ENCODE peak calls at places on chromosomes 2 and 18, in eight cellular contexts. One of them, this sample, is unnamed.

GRCh38 chr2:51782874-51783765 is 751.2 kb upstream of the NRXN1 start:
- ATAC-seq in GM23338: no peak
- ATAC-seq in Panc1: no peak
- ATAC-seq in HepG2: no peak
- ATAC-seq in HCT116: peak
- ATAC-seq in upper lobe of left lung: no peak
- ATAC-seq in K562: no peak
- ATAC-seq in GM12878: no peak
- ATAC-seq in this sample: no peak

GRCh38 chr2:23135481-23136100 is 249.4 kb upstream of the KLHL29 start:
- ATAC-seq in GM12878: no peak
- ATAC-seq in K562: no peak
- ATAC-seq in HCT116: no peak
- ATAC-seq in upper lobe of left lung: peak
- ATAC-seq in Panc1: no peak
- ATAC-seq in GM23338: peak
- ATAC-seq in HepG2: no peak
- ATAC-seq in this sample: peak

GRCh38 chr2:17813742-17814458 is 2.4 kb upstream of the MSGN1 start:
- ATAC-seq in Panc1: no peak
- ATAC-seq in upper lobe of left lung: peak
- ATAC-seq in HCT116: no peak
- ATAC-seq in GM23338: no peak
- ATAC-seq in GM12878: peak
- ATAC-seq in HepG2: no peak
- ATAC-seq in K562: no peak
- ATAC-seq in this sample: no peak

GRCh38 chr18:59220164-59220783 is 316 bp downstream of the GRP start:
- ATAC-seq in K562: no peak
- ATAC-seq in HepG2: peak
- ATAC-seq in upper lobe of left lung: no peak
- ATAC-seq in Panc1: peak
- ATAC-seq in HCT116: no peak
- ATAC-seq in GM23338: peak
- ATAC-seq in GM12878: no peak
- ATAC-seq in this sample: no peak

GRCh38 chr2:44777542-44777941 is 164.0 kb upstream of the SIX3 start:
- ATAC-seq in upper lobe of left lung: peak
- ATAC-seq in GM23338: peak
- ATAC-seq in HepG2: no peak
- ATAC-seq in GM12878: no peak
- ATAC-seq in K562: no peak
- ATAC-seq in HCT116: no peak
- ATAC-seq in Panc1: no peak
- ATAC-seq in this sample: no peak

GRCh38 chr2:85731606-85732005 is 22.2 kb upstream of the ATOH8 start:
- ATAC-seq in GM23338: no peak
- ATAC-seq in HCT116: no peak
- ATAC-seq in K562: no peak
- ATAC-seq in upper lobe of left lung: no peak
- ATAC-seq in GM12878: peak
- ATAC-seq in HepG2: no peak
- ATAC-seq in Panc1: no peak
- ATAC-seq in this sample: no peak

GRCh38 chr18:36831139-36831538 is 2.2 kb downstream of the KIAA1328 start:
- ATAC-seq in upper lobe of left lung: no peak
- ATAC-seq in GM23338: no peak
- ATAC-seq in HCT116: no peak
- ATAC-seq in K562: no peak
- ATAC-seq in HepG2: no peak
- ATAC-seq in GM12878: no peak
- ATAC-seq in Panc1: no peak
- ATAC-seq in this sample: no peak

GRCh38 chr2:9887513-9887912 is 44.2 kb downstream of the TAF1B start:
- ATAC-seq in GM23338: no peak
- ATAC-seq in upper lobe of left lung: no peak
- ATAC-seq in Panc1: no peak
- ATAC-seq in HCT116: no peak
- ATAC-seq in HepG2: no peak
- ATAC-seq in K562: no peak
- ATAC-seq in GM12878: no peak
- ATAC-seq in this sample: no peak

GRCh38 chr2:184679219-184680018 is 81.1 kb downstream of the ZNF804A start:
- ATAC-seq in K562: no peak
- ATAC-seq in Panc1: no peak
- ATAC-seq in GM23338: no peak
- ATAC-seq in HCT116: no peak
- ATAC-seq in upper lobe of left lung: no peak
- ATAC-seq in GM12878: no peak
- ATAC-seq in HepG2: no peak
- ATAC-seq in this sample: no peak

GRCh38 chr2:63765117-63765516 is 76.6 kb upstream of the UGP2 start:
- ATAC-seq in HepG2: peak
- ATAC-seq in GM23338: peak
- ATAC-seq in Panc1: no peak
- ATAC-seq in GM12878: no peak
- ATAC-seq in upper lobe of left lung: no peak
- ATAC-seq in HCT116: no peak
- ATAC-seq in K562: no peak
- ATAC-seq in this sample: no peak

GRCh38 chr18:47809420-47809819 is 121.0 kb downstream of the SMAD2 start:
- ATAC-seq in GM12878: no peak
- ATAC-seq in upper lobe of left lung: no peak
- ATAC-seq in K562: no peak
- ATAC-seq in Panc1: no peak
- ATAC-seq in HCT116: no peak
- ATAC-seq in HepG2: no peak
- ATAC-seq in GM23338: no peak
- ATAC-seq in this sample: no peak

GRCh38 chr2:85963068-85963467 is 74.3 kb upstream of the ST3GAL5 start:
- ATAC-seq in HCT116: no peak
- ATAC-seq in HepG2: no peak
- ATAC-seq in K562: no peak
- ATAC-seq in Panc1: no peak
- ATAC-seq in GM12878: no peak
- ATAC-seq in GM23338: no peak
- ATAC-seq in upper lobe of left lung: no peak
- ATAC-seq in this sample: no peak

GRCh38 chr2:127537142-127537541 is 1.7 kb downstream of the MYO7B start:
- ATAC-seq in GM12878: no peak
- ATAC-seq in HCT116: no peak
- ATAC-seq in Panc1: no peak
- ATAC-seq in HepG2: no peak
- ATAC-seq in GM23338: no peak
- ATAC-seq in K562: no peak
- ATAC-seq in upper lobe of left lung: no peak
- ATAC-seq in this sample: no peak

GRCh38 chr2:170222298-170222697 is 44.4 kb downstream of the MYO3B start:
- ATAC-seq in K562: peak
- ATAC-seq in Panc1: no peak
- ATAC-seq in HCT116: peak
- ATAC-seq in GM12878: no peak
- ATAC-seq in upper lobe of left lung: no peak
- ATAC-seq in HepG2: no peak
- ATAC-seq in GM23338: peak
- ATAC-seq in this sample: no peak

GRCh38 chr2:70608373-70608772 is 54.7 kb upstream of the TGFA start:
- ATAC-seq in upper lobe of left lung: no peak
- ATAC-seq in HepG2: no peak
- ATAC-seq in GM12878: no peak
- ATAC-seq in Panc1: no peak
- ATAC-seq in HCT116: no peak
- ATAC-seq in K562: no peak
- ATAC-seq in GM23338: no peak
- ATAC-seq in this sample: no peak

GRCh38 chr2:111072220-111072871 is 48.4 kb upstream of the BCL2L11 start:
- ATAC-seq in HepG2: no peak
- ATAC-seq in K562: no peak
- ATAC-seq in GM12878: no peak
- ATAC-seq in Panc1: peak
- ATAC-seq in GM23338: no peak
- ATAC-seq in HCT116: peak
- ATAC-seq in upper lobe of left lung: peak
- ATAC-seq in this sample: peak

GRCh38 chr2:171143670-171144062 is 17.0 kb downstream of the TLK1 start:
- ATAC-seq in K562: no peak
- ATAC-seq in HCT116: no peak
- ATAC-seq in GM23338: no peak
- ATAC-seq in HepG2: no peak
- ATAC-seq in GM12878: no peak
- ATAC-seq in Panc1: no peak
- ATAC-seq in upper lobe of left lung: no peak
- ATAC-seq in this sample: no peak

GRCh38 chr2:233049194-233049761 is 10.9 kb upstream of the INPP5D start:
- ATAC-seq in HCT116: no peak
- ATAC-seq in K562: no peak
- ATAC-seq in GM23338: no peak
- ATAC-seq in Panc1: peak
- ATAC-seq in GM12878: peak
- ATAC-seq in upper lobe of left lung: no peak
- ATAC-seq in HepG2: no peak
- ATAC-seq in this sample: no peak

GRCh38 chr2:231573698-231574421 is 18.8 kb upstream of the TEX44 start:
- ATAC-seq in upper lobe of left lung: no peak
- ATAC-seq in HepG2: peak
- ATAC-seq in K562: no peak
- ATAC-seq in HCT116: peak
- ATAC-seq in Panc1: peak
- ATAC-seq in GM23338: peak
- ATAC-seq in GM12878: no peak
- ATAC-seq in this sample: no peak

GRCh38 chr2:135820003-135820618 is 16.9 kb downstream of the LCT start:
- ATAC-seq in GM23338: no peak
- ATAC-seq in Panc1: no peak
- ATAC-seq in GM12878: peak
- ATAC-seq in HCT116: no peak
- ATAC-seq in HepG2: no peak
- ATAC-seq in upper lobe of left lung: no peak
- ATAC-seq in K562: no peak
- ATAC-seq in this sample: no peak

GRCh38 chr2:204072443-204073324 is 136.1 kb downstream of the ICOS start:
- ATAC-seq in HCT116: peak
- ATAC-seq in K562: peak
- ATAC-seq in GM23338: peak
- ATAC-seq in GM12878: peak
- ATAC-seq in Panc1: peak
- ATAC-seq in HepG2: peak
- ATAC-seq in upper lobe of left lung: peak
- ATAC-seq in this sample: no peak

GRCh38 chr2:204069804-204070203 is 133.2 kb downstream of the ICOS start:
- ATAC-seq in GM23338: no peak
- ATAC-seq in GM12878: no peak
- ATAC-seq in Panc1: no peak
- ATAC-seq in upper lobe of left lung: no peak
- ATAC-seq in K562: no peak
- ATAC-seq in HepG2: no peak
- ATAC-seq in HCT116: no peak
- ATAC-seq in this sample: no peak

GRCh38 chr2:204078003-204078698 is 141.6 kb downstream of the ICOS start:
- ATAC-seq in HCT116: no peak
- ATAC-seq in HepG2: no peak
- ATAC-seq in upper lobe of left lung: no peak
- ATAC-seq in GM23338: no peak
- ATAC-seq in Panc1: no peak
- ATAC-seq in K562: no peak
- ATAC-seq in GM12878: no peak
- ATAC-seq in this sample: no peak

DNA sequence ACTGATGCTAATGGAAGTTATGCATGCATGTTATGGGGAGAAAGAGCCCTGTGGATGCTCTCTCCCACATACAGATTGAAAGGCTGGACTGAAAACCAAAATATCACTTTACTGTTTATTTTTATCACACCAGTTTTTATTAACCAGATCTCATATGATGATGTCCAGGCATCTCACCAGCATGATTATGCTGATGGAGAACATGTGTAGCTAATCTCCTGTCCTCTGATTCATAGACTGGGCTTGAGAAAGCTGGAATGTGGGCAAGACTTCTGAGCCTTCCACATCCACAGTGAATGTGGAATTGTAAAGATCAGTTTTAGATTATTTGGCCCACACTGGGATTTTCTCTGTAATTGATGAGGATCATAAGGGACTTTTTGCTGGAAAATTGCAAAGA is 137.9 kb downstream of the ICOS start:
- ATAC-seq in GM12878: no peak
- ATAC-seq in HCT116: no peak
- ATAC-seq in K562: no peak
- ATAC-seq in GM23338: no peak
- ATAC-seq in upper lobe of left lung: peak
- ATAC-seq in Panc1: no peak
- ATAC-seq in HepG2: no peak
- ATAC-seq in this sample: no peak
- TF ChIP-seq POLR2AphosphoS5 in GM12878: no peak
- TF ChIP-seq POLR2AphosphoS5 in HCT116: no peak
- TF ChIP-seq POLR2AphosphoS5 in K562: no peak
- TF ChIP-seq POLR2AphosphoS5 in GM23338: no peak
- TF ChIP-seq POLR2AphosphoS5 in upper lobe of left lung: no peak
- TF ChIP-seq POLR2AphosphoS5 in Panc1: no peak
- TF ChIP-seq POLR2AphosphoS5 in HepG2: no peak
- TF ChIP-seq POLR2AphosphoS5 in this sample: peak

GRCh38 chr2:215780313-215780712 is 233.0 kb downstream of the MREG start:
- ATAC-seq in upper lobe of left lung: no peak
- ATAC-seq in HCT116: no peak
- ATAC-seq in GM23338: no peak
- ATAC-seq in Panc1: no peak
- ATAC-seq in HepG2: no peak
- ATAC-seq in K562: no peak
- ATAC-seq in GM12878: no peak
- ATAC-seq in this sample: no peak
- H3K4me3 ChIP-seq in upper lobe of left lung: no peak
- H3K4me3 ChIP-seq in HCT116: no peak
- H3K4me3 ChIP-seq in GM23338: no peak
- H3K4me3 ChIP-seq in Panc1: no peak
- H3K4me3 ChIP-seq in HepG2: no peak
- H3K4me3 ChIP-seq in K562: no peak
- H3K4me3 ChIP-seq in GM12878: no peak
- H3K4me3 ChIP-seq in this sample: no peak

GRCh38 chr2:226115102-226115831 is 684.4 kb downstream of the IRS1 start:
- ATAC-seq in Panc1: peak
- ATAC-seq in GM12878: no peak
- ATAC-seq in GM23338: no peak
- ATAC-seq in HCT116: peak
- ATAC-seq in HepG2: peak
- ATAC-seq in upper lobe of left lung: peak
- ATAC-seq in K562: no peak
- ATAC-seq in this sample: peak
- H3K27ac ChIP-seq in Panc1: peak
- H3K27ac ChIP-seq in GM12878: no peak
- H3K27ac ChIP-seq in GM23338: peak
- H3K27ac ChIP-seq in HCT116: peak
- H3K27ac ChIP-seq in HepG2: peak
- H3K27ac ChIP-seq in upper lobe of left lung: no peak
- H3K27ac ChIP-seq in K562: no peak
- H3K27ac ChIP-seq in this sample: no peak

DNA sequence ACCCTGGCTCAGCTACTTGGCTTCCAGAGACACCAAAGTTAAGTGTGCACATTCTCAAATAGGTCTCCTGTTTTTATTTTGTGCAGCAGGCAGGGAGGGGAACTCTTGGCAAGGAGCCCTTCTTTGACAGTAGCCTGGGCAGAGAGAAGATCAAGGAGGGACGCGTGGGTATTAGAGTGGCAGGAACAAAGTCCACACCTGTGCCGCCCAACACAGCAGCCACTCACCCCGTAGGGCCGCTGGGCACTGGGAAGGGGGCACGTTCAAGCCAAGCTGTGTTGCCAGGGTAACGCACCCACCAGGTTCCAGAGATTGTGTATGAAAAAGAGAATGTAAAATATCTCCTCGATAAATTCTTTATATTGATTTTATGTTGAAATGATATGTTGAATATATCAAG is 229.3 kb upstream of the AGAP1 start:
- ATAC-seq in GM12878: no peak
- ATAC-seq in HepG2: no peak
- ATAC-seq in GM23338: no peak
- ATAC-seq in Panc1: no peak
- ATAC-seq in upper lobe of left lung: no peak
- ATAC-seq in HCT116: no peak
- ATAC-seq in K562: no peak
- ATAC-seq in this sample: no peak
- TF ChIP-seq POLR2AphosphoS5 in GM12878: no peak
- TF ChIP-seq POLR2AphosphoS5 in HepG2: no peak
- TF ChIP-seq POLR2AphosphoS5 in GM23338: no peak
- TF ChIP-seq POLR2AphosphoS5 in Panc1: no peak
- TF ChIP-seq POLR2AphosphoS5 in upper lobe of left lung: no peak
- TF ChIP-seq POLR2AphosphoS5 in HCT116: no peak
- TF ChIP-seq POLR2AphosphoS5 in K562: no peak
- TF ChIP-seq POLR2AphosphoS5 in this sample: no peak

This sample was measured in gastroesophageal sphincter.